ENCODE peak calls at places on chromosomes 12 and 14, in ten cellular contexts. T, A, G, Q, O, X, F, N, P and S are unnamed samples.

GRCh38 chr14:65352964-65353530 is 59.5 kb upstream of the FUT8 start:
- DNase-seq in T (no peak), A (peak; percentile 80), G (no peak), Q (no peak), O (no peak), X (no peak), F (no peak), N (no peak), P (no peak), S (no peak)

GRCh38 chr14:55605793-55606192 is 25.8 kb downstream of the KTN1 start:
- DNase-seq in T (no peak), A (no peak), G (no peak), Q (no peak), O (no peak), X (no peak), F (no peak), N (no peak), P (peak; percentile 57), S (no peak)

GRCh38 chr14:77186911-77187648 is 5.5 kb downstream of the TMEM63C start:
- DNase-seq in T (peak; percentile 29), A (no peak), G (no peak), Q (no peak), O (no peak), X (peak; percentile 22), F (no peak), N (no peak), P (peak; percentile 93), S (no peak)

GRCh38 chr14:88545256-88545655 is 9.6 kb downstream of the PTPN21 start:
- DNase-seq in T (no peak), A (no peak), G (no peak), Q (no peak), O (no peak), X (no peak), F (no peak), N (no peak), P (no peak), S (no peak)

GRCh38 chr12:13278249-13278787 is 81.8 kb downstream of the EMP1 start:
- DNase-seq in T (peak; percentile 64), A (peak; percentile 61), G (peak; percentile 90), Q (peak; percentile 77), O (peak; percentile 49), X (peak; percentile 87), F (peak; percentile 6), N (peak; percentile 81), P (peak; percentile 54), S (peak; percentile 63)

GRCh38 chr12:99984271-99985128 is at the start of gene ANKS1B:
- DNase-seq in T (peak; percentile 21), A (peak; percentile 11), G (no peak), Q (peak; percentile 45), O (no peak), X (peak; percentile 86), F (no peak), N (peak; percentile 70), P (peak; percentile 66), S (no peak)

GRCh38 chr12:106629797-106630669 is 47.2 kb downstream of the RFX4 start:
- DNase-seq in T (no peak), A (no peak), G (no peak), Q (no peak), O (no peak), X (no peak), F (no peak), N (no peak), P (peak; percentile 48), S (no peak)

GRCh38 chr14:60514378-60515243 is 5.7 kb downstream of the SIX6 start:
- DNase-seq in T (no peak), A (no peak), G (no peak), Q (peak; percentile 14), O (no peak), X (peak; percentile 57), F (no peak), N (peak; percentile 83), P (peak; percentile 47), S (no peak)

GRCh38 chr14:99132821-99133562 is 139.0 kb downstream of the BCL11B start:
- DNase-seq in T (no peak), A (no peak), G (peak; percentile 49), Q (no peak), O (no peak), X (no peak), F (no peak), N (no peak), P (no peak), S (no peak)

GRCh38 chr12:67702136-67702535 is 53.6 kb downstream of the DYRK2 start:
- DNase-seq in T (no peak), A (no peak), G (no peak), Q (no peak), O (no peak), X (no peak), F (no peak), N (no peak), P (no peak), S (no peak)

GRCh38 chr14:99252940-99253868 is 18.8 kb downstream of the BCL11B start:
- DNase-seq in T (no peak), A (no peak), G (peak; percentile 63), Q (no peak), O (no peak), X (no peak), F (peak; percentile 59), N (no peak), P (no peak), S (peak; percentile 26)

GRCh38 chr14:53695692-53696091 is 260.9 kb downstream of the BMP4 start:
- DNase-seq in T (no peak), A (no peak), G (no peak), Q (no peak), O (no peak), X (no peak), F (no peak), N (no peak), P (no peak), S (no peak)

GRCh38 chr14:98701377-98701776 is 570.6 kb downstream of the BCL11B start:
- DNase-seq in T (no peak), A (no peak), G (no peak), Q (no peak), O (no peak), X (no peak), F (no peak), N (no peak), P (no peak), S (no peak)

GRCh38 chr12:84889818-84890217 is 22.8 kb downstream of the SLC6A15 start:
- DNase-seq in T (no peak), A (no peak), G (no peak), Q (no peak), O (no peak), X (no peak), F (no peak), N (no peak), P (no peak), S (no peak)

GRCh38 chr12:57523706-57524614 is 1.3 kb downstream of the MBD6 start:
- DNase-seq in T (no peak), A (peak; percentile 10), G (peak; percentile 80), Q (no peak), O (no peak), X (no peak), F (no peak), N (no peak), P (no peak), S (no peak)

DNA sequence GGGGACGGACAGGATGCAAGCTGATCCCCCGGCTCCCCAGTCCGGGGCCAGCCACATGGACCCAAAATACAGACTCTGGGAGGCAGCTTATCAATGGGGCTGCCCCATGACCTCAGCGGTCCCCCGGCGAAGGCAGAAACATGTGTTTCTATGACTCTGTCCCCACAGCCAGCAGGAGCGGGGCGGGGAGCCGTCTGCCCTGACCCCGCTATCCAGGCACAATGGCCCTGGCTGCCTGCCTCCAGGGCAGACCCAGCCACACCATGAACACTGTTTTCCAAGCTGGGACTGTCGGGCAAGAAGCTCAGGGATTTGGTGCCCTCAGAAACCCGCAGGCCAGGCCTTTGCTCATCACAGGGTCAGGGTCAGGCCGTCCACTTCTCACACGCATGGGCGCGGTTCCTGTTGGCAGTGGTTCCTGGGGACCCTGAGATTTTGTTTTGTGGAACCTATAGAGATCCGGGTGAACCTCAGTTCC is 75.0 kb downstream of the RFLNA start:
- DNase-seq in T (no peak), A (no peak), G (no peak), Q (no peak), O (no peak), X (no peak), F (no peak), N (no peak), P (no peak), S (no peak)
- H3K36me3 ChIP-seq in T (no peaks in the 10 kb centered on the region), A (peaks cover 7% of the 10 kb centered on the region), G (peaks cover 26% of the 10 kb centered on the region), Q (peaks cover 19% of the 10 kb centered on the region), O (peaks cover 7% of the 10 kb centered on the region), X (peaks cover 8% of the 10 kb centered on the region), F (peaks cover 49% of the 10 kb centered on the region), N (no peaks in the 10 kb centered on the region), P (peaks cover 30% of the 10 kb centered on the region), S (no peaks in the 10 kb centered on the region)

GRCh38 chr12:109530301-109530685 is 43.0 kb downstream of the MMAB start:
- DNase-seq in T (no peak), A (no peak), G (peak; percentile 37), Q (no peak), O (no peak), X (no peak), F (no peak), N (no peak), P (no peak), S (no peak)
- H3K36me3 ChIP-seq in T (no peaks in the 10 kb centered on the region), A (peaks cover 18% of the 10 kb centered on the region), G (peaks cover 68% of the 10 kb centered on the region), Q (peaks cover 52% of the 10 kb centered on the region), O (peaks cover 28% of the 10 kb centered on the region), X (no peaks in the 10 kb centered on the region), F (peaks cover 53% of the 10 kb centered on the region), N (peaks cover 9% of the 10 kb centered on the region), P (peaks cover 6% of the 10 kb centered on the region), S (peaks cover 7% of the 10 kb centered on the region)

GRCh38 chr14:103501921-103502669 is 20.5 kb downstream of the CKB start:
- DNase-seq in T (no peak), A (no peak), G (no peak), Q (no peak), O (no peak), X (no peak), F (no peak), N (no peak), P (no peak), S (no peak)
- H3K36me3 ChIP-seq in T (no peaks in the 10 kb centered on the region), A (peaks cover 20% of the 10 kb centered on the region), G (peaks cover 51% of the 10 kb centered on the region), Q (peaks cover 40% of the 10 kb centered on the region), O (peaks cover 32% of the 10 kb centered on the region), X (peaks cover 40% of the 10 kb centered on the region), F (peaks cover 46% of the 10 kb centered on the region), N (peaks cover 10% of the 10 kb centered on the region), P (peaks cover 35% of the 10 kb centered on the region), S (no peaks in the 10 kb centered on the region)

GRCh38 chr12:104334581-104334980 is 31.0 kb downstream of the EID3 start:
- DNase-seq in T (no peak), A (no peak), G (no peak), Q (no peak), O (no peak), X (no peak), F (no peak), N (no peak), P (no peak), S (no peak)

GRCh38 chr12:104339663-104340062 is 36.1 kb downstream of the EID3 start:
- DNase-seq in T (no peak), A (no peak), G (no peak), Q (no peak), O (no peak), X (no peak), F (no peak), N (no peak), P (peak; percentile 64), S (no peak)

GRCh38 chr12:104337030-104337558 is 33.6 kb downstream of the EID3 start:
- DNase-seq in T (no peak), A (no peak), G (no peak), Q (no peak), O (no peak), X (no peak), F (no peak), N (no peak), P (no peak), S (no peak)

GRCh38 chr12:104333692-104334255 is 30.2 kb downstream of the EID3 start:
- DNase-seq in T (no peak), A (no peak), G (no peak), Q (no peak), O (no peak), X (no peak), F (no peak), N (no peak), P (no peak), S (no peak)

GRCh38 chr12:104336115-104336514 is 32.6 kb downstream of the EID3 start:
- DNase-seq in T (no peak), A (no peak), G (no peak), Q (no peak), O (no peak), X (no peak), F (no peak), N (no peak), P (no peak), S (no peak)
- H3K36me3 ChIP-seq in T (no peaks in the 10 kb centered on the region), A (peaks cover 17% of the 10 kb centered on the region), G (peaks cover 55% of the 10 kb centered on the region), Q (peaks cover 34% of the 10 kb centered on the region), O (peaks cover 15% of the 10 kb centered on the region), X (peaks cover 74% of the 10 kb centered on the region), F (peaks cover 36% of the 10 kb centered on the region), N (peaks cover 6% of the 10 kb centered on the region), P (peaks cover 28% of the 10 kb centered on the region), S (peaks cover 5% of the 10 kb centered on the region)